ENCODE peak calls at places on chromosomes 1 and 21, in eight cellular contexts. Z, Y, E, R, K, N, A and G are unnamed samples.

GRCh38 chr21:36485476-36485875 is 5.6 kb upstream of the CLDN14 start:
- DNase-seq in K (no peak), R (no peak), N (no peak), E (no peak), Y (no peak), Z (no peak), A (no peak), G (no peak)

GRCh38 chr21:25709684-25710265 is 24.9 kb downstream of the ATP5PF start:
- DNase-seq in Y (no peak), E (no peak), R (no peak), Z (no peak), K (no peak), A (no peak), N (no peak), G (no peak)

GRCh38 chr1:173476197-173476663 is 905 bp upstream of the PRDX6 start:
- DNase-seq in R (no peak), A (no peak), N (no peak), K (no peak), E (no peak), Y (no peak), Z (no peak), G (no peak)

GRCh38 chr1:111832521-111833155 is 76.9 kb downstream of the DDX20 start:
- DNase-seq in R (no peak), E (no peak), Y (no peak), N (no peak), Z (no peak), K (no peak), A (no peak), G (no peak)

GRCh38 chr21:42302794-42303193 is 12.4 kb downstream of the TFF3 start:
- DNase-seq in A (no peak), R (no peak), Z (no peak), K (no peak), N (no peak), Y (no peak), E (no peak), G (no peak)

GRCh38 chr1:209526137-209526536 is 57.4 kb upstream of the CAMK1G start:
- DNase-seq in E (no peak), A (no peak), R (no peak), Y (no peak), Z (no peak), K (no peak), N (peak), G (no peak)

GRCh38 chr1:44819257-44819593 is 10.9 kb downstream of the BTBD19 start:
- DNase-seq in Z (no peak), Y (no peak), N (no peak), R (no peak), A (no peak), K (no peak), E (no peak), G (no peak)

GRCh38 chr1:100704473-100704872 is 15.1 kb upstream of the VCAM1 start:
- DNase-seq in A (no peak), Y (no peak), R (no peak), E (no peak), K (no peak), N (no peak), Z (no peak), G (no peak)

GRCh38 chr1:107963009-107963408 is 2.0 kb downstream of the VAV3 start:
- DNase-seq in R (no peak), N (no peak), E (no peak), K (no peak), Y (no peak), A (no peak), Z (no peak), G (no peak)

GRCh38 chr1:53148123-53148522 is 5.7 kb upstream of the SLC1A7 start:
- DNase-seq in Y (peak), E (no peak), Z (no peak), K (no peak), R (no peak), A (no peak), N (no peak), G (no peak)

GRCh38 chr1:96234299-96234698 is 487.3 kb upstream of the PTBP2 start:
- DNase-seq in R (no peak), N (peak), A (no peak), Z (no peak), Y (peak), K (peak), E (no peak), G (no peak)

GRCh38 chr21:36813071-36813470 is 114.2 kb downstream of the SIM2 start:
- DNase-seq in K (no peak), Z (no peak), Y (peak), E (no peak), N (no peak), R (no peak), A (no peak), G (no peak)

DNA sequence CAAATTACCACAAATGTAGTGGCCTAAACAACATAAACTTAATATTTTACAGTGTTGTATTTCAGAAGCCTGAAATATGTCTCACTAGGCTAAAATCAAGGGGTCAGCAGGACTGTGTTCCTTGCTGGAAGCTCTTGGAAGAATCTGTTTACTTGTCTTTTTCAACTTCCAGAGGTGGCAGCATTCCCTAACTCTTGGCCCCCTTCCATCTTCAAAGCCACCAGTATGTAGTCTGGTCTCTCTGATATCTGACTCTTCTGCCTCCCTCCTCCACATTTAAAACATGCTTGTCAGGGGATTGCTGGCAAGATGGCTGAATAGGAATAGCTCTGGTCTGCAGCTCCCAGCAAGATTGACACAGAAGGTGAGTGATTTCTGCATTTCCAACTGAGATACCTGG is 567.5 kb downstream of the PLA2G4A start:
- DNase-seq in R (no peak), Y (peak), Z (no peak), N (no peak), A (no peak), K (peak), E (no peak), G (no peak)
- TF ChIP-seq CTCF in R (no peak), Y (no peak), Z (no peak), N (no peak), A (no peak), K (no peak), E (no peak), G (no peak)

GRCh38 chr1:39508266-39508665 is 16.8 kb downstream of the BMP8A start:
- DNase-seq in A (no peak), K (no peak), Z (no peak), N (no peak), E (no peak), Y (no peak), R (no peak), G (no peak)

GRCh38 chr1:39505289-39505688 is 13.9 kb downstream of the BMP8A start:
- DNase-seq in A (no peak), R (no peak), N (no peak), E (no peak), Z (no peak), K (no peak), Y (no peak), G (no peak)

GRCh38 chr1:39509360-39510009 is 18.0 kb downstream of the BMP8A start:
- DNase-seq in Y (peak), R (no peak), N (no peak), Z (no peak), E (no peak), A (no peak), K (no peak), G (no peak)

GRCh38 chr1:39508857-39509305 is 17.4 kb downstream of the BMP8A start:
- DNase-seq in A (no peak), E (no peak), R (no peak), K (no peak), Y (peak), Z (no peak), N (no peak), G (no peak)

GRCh38 chr1:39507230-39507928 is 15.9 kb downstream of the BMP8A start:
- DNase-seq in E (no peak), R (no peak), A (no peak), Y (no peak), K (peak), Z (no peak), N (no peak), G (peak)
- TF ChIP-seq CTCF in E (peak), R (no peak), A (no peak), Y (peak), K (peak), Z (peak), N (no peak), G (no peak)

DNA sequence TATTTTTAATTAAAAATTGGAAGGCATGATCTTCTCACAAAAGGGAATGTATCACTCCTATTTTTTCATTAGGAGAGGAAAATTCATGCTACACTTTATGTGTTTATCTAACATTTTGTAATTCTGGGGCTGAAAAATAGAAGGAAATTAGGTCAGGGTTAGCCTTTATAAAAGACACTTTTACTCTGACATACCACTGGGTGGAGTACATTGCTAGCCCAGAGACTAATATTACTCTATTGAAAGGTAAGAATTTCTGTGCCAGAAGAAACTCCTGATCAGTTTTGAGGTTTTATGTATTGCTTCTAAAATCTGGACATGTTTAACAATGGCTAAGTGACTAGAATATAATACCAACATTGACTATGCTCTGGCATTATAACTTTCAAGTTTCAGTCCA is 724.6 kb downstream of the USP25 start:
- DNase-seq in Y (peak), N (no peak), A (no peak), R (no peak), Z (no peak), E (no peak), K (no peak), G (no peak)
- TF ChIP-seq CTCF in Y (peak), N (no peak), A (peak), R (no peak), Z (peak), E (no peak), K (peak), G (no peak)

DNA sequence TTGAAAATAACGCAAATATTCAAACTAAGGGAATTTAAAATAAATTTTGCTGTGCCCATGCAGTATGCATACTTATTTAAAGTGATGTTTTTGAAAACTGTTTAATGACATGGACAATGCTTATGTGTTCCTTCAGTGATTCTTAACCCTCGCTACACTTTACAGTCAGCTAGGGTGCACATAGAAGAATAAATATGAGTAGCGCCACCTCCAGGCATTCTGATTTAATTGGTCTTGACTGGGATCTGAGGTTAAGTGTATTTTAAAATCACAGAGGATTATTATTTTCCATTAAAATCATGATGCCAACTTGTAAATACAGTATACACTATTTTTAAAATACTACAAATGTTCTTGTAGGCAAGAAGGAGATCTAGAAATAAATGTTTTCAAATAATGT is 373.5 kb upstream of the ADGRL4 start:
- DNase-seq in K (no peak), N (no peak), Y (no peak), Z (no peak), E (no peak), A (no peak), R (no peak), G (no peak)
- TF ChIP-seq CTCF in K (no peak), N (no peak), Y (no peak), Z (no peak), E (no peak), A (no peak), R (no peak), G (no peak)